ENCODE peak calls at places on chromosomes 11 and 22, in six cellular contexts. One of them, this sample, is unnamed.

GRCh38 chr22:40817737-40818136 is 1.4 kb downstream of the SLC25A17 start:
- DNase-seq in H1: no peak
- DNase-seq in HepG2: no peak
- DNase-seq in K562: no peak
- DNase-seq in GM12878: peak
- DNase-seq in SK-N-SH: no peak
- DNase-seq in this sample: no peak

GRCh38 chr11:128757235-128757711 is 63.4 kb downstream of the FLI1 start:
- DNase-seq in K562: peak
- DNase-seq in HepG2: no peak
- DNase-seq in SK-N-SH: no peak
- DNase-seq in GM12878: peak
- DNase-seq in H1: no peak
- DNase-seq in this sample: peak

GRCh38 chr11:34823197-34823596 is 93.0 kb downstream of the APIP start:
- DNase-seq in HepG2: no peak
- DNase-seq in GM12878: no peak
- DNase-seq in SK-N-SH: no peak
- DNase-seq in K562: no peak
- DNase-seq in H1: no peak
- DNase-seq in this sample: no peak

GRCh38 chr11:16881074-16881709 is 133.0 kb downstream of the PLEKHA7 start:
- DNase-seq in HepG2: no peak
- DNase-seq in K562: peak
- DNase-seq in H1: no peak
- DNase-seq in SK-N-SH: no peak
- DNase-seq in GM12878: no peak
- DNase-seq in this sample: no peak

GRCh38 chr11:76664578-76665061 is 5.9 kb downstream of the LRRC32 start:
- DNase-seq in H1: no peak
- DNase-seq in K562: peak
- DNase-seq in HepG2: no peak
- DNase-seq in GM12878: no peak
- DNase-seq in SK-N-SH: peak
- DNase-seq in this sample: no peak

GRCh38 chr11:1832181-1832988 is 2.4 kb upstream of the SYT8 start:
- DNase-seq in HepG2: no peak
- DNase-seq in H1: no peak
- DNase-seq in SK-N-SH: peak
- DNase-seq in K562: peak
- DNase-seq in GM12878: no peak
- DNase-seq in this sample: peak

GRCh38 chr11:14059491-14059890 is 97.0 kb downstream of the SPON1 start:
- DNase-seq in SK-N-SH: no peak
- DNase-seq in HepG2: no peak
- DNase-seq in H1: no peak
- DNase-seq in GM12878: no peak
- DNase-seq in K562: no peak
- DNase-seq in this sample: no peak

GRCh38 chr11:76510060-76511047 is 65.5 kb downstream of the EMSY start:
- DNase-seq in H1: no peak
- DNase-seq in GM12878: no peak
- DNase-seq in K562: no peak
- DNase-seq in HepG2: no peak
- DNase-seq in SK-N-SH: no peak
- DNase-seq in this sample: no peak

GRCh38 chr11:75858613-75859012 is 43.6 kb downstream of the UVRAG start:
- DNase-seq in H1: no peak
- DNase-seq in SK-N-SH: no peak
- DNase-seq in GM12878: no peak
- DNase-seq in HepG2: no peak
- DNase-seq in K562: no peak
- DNase-seq in this sample: peak

GRCh38 chr11:119709638-119710346 is 19.2 kb downstream of the NECTIN1 start:
- DNase-seq in GM12878: no peak
- DNase-seq in HepG2: no peak
- DNase-seq in K562: no peak
- DNase-seq in SK-N-SH: peak
- DNase-seq in H1: no peak
- DNase-seq in this sample: peak
- TF ChIP-seq GABPA in GM12878: no peak
- TF ChIP-seq GABPA in HepG2: no peak
- TF ChIP-seq GABPA in K562: no peak
- TF ChIP-seq GABPA in SK-N-SH: no peak
- TF ChIP-seq GABPA in H1: no peak
- TF ChIP-seq GABPA in this sample: no peak

DNA sequence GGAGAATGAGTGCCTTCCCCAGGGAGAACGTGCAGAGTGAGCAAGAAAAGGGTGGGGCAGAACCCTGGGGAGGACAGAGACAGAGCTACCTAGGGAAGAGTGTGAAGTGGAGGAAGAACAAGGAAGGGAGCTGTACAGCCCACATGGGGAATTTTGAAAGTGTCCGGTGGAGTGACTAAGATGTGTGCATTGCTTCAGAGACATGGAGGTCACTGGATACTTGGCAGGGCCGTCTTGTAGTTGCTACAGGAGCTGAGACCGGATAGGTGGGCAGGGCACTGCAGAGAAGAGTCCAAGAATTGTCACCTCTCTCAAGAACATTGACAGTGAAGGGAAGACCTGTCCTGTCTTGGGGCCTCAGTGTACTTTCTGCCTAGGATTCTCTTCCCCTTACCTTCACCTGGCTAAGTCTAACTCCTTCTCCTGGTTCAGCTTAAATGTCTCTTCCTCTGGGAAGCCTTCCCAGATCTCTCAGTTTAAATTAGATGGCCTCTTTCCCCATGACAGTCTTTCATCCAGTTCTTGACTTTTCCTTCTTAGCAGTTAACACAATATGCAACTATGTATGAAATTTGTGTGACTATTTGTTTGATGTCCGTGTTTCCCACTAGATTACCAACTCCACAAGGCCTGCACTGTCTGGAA is 9.2 kb upstream of the P2RY6 start:
- DNase-seq in H1: no peak
- DNase-seq in GM12878: no peak
- DNase-seq in SK-N-SH: no peak
- DNase-seq in HepG2: no peak
- DNase-seq in K562: no peak
- DNase-seq in this sample: no peak
- TF ChIP-seq GABPA in H1: no peak
- TF ChIP-seq GABPA in GM12878: no peak
- TF ChIP-seq GABPA in SK-N-SH: no peak
- TF ChIP-seq GABPA in HepG2: no peak
- TF ChIP-seq GABPA in K562: no peak
- TF ChIP-seq GABPA in this sample: no peak

GRCh38 chr11:109808569-109808968 is 284.6 kb upstream of the ZC3H12C start:
- DNase-seq in H1: no peak
- DNase-seq in SK-N-SH: no peak
- DNase-seq in GM12878: no peak
- DNase-seq in K562: no peak
- DNase-seq in HepG2: no peak
- DNase-seq in this sample: no peak
- TF ChIP-seq GABPA in H1: no peak
- TF ChIP-seq GABPA in SK-N-SH: no peak
- TF ChIP-seq GABPA in GM12878: no peak
- TF ChIP-seq GABPA in K562: no peak
- TF ChIP-seq GABPA in HepG2: no peak
- TF ChIP-seq GABPA in this sample: no peak

DNA sequence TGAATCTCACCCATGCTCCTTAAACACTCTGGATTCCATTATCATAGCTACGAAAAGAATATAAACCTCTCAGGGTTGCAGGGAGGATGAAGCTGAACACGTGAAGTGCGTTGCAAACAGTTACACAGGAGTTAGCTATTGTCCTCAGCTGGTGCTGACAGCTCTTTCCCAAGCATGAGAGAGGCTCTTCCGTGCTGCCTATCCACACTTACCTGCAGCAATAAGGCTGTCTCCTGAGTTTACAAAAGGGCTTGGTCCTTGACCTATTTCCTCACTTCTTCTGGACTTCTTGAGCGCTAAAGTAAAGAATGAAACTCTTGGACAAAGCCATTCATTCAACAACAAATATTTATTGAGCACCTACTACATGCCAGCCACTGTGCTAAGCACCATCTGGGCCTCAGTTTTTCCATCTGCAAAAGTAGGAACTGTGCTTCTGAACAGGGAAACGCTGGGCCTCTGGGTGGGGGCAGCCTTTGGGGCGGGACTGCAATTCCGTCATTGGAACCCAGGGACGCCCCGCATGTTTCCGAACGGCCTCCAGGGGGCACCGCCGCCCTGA is 749 bp upstream of the ARL2 start:
- DNase-seq in HepG2: peak
- DNase-seq in H1: no peak
- DNase-seq in SK-N-SH: peak
- DNase-seq in GM12878: no peak
- DNase-seq in K562: peak
- DNase-seq in this sample: peak
- TF ChIP-seq GABPA in HepG2: no peak
- TF ChIP-seq GABPA in H1: no peak
- TF ChIP-seq GABPA in SK-N-SH: no peak
- TF ChIP-seq GABPA in GM12878: no peak
- TF ChIP-seq GABPA in K562: no peak
- TF ChIP-seq GABPA in this sample: no peak

DNA sequence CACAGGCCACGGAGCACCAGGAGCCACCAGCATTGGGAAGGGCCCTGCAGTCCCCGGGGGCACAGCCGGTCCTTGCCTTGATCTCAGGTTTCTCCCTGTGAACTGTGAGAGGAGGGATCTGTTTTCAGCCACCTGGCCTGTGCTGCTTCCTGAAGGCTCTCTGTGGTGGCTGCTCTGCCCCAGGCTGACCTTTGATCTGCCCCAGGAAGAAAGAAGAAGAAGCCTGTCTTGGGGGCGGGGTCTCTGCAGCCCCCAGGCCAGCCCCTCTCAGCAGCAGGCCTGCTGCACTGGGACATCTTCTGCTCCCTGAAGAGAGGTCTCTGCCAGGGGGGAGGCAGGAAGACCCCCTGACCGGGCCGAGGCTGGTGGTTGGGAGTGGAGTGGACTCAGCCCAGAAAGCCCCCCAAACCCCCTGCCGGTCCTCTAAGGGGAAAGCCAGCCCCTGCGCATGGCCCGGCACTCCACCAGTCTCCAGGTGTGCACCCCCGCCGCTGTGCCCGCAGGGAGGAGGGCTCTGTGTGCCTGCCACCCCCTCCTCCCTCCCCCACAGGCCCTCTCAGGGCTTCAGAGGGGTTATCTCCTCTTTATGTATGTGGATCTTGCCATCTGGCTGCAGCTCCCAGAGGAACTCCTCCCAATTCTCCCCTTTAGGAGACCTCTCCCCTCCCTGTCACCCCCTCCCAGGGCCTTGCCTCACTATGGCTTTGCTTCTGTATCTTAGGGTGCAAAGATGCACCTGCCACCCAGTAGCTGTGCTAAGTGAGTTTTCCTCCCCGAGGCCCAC is 675.3 kb downstream of the BRD1 start:
- DNase-seq in K562: peak
- DNase-seq in SK-N-SH: peak
- DNase-seq in GM12878: no peak
- DNase-seq in H1: no peak
- DNase-seq in HepG2: no peak
- DNase-seq in this sample: no peak
- TF ChIP-seq GABPA in K562: no peak
- TF ChIP-seq GABPA in SK-N-SH: no peak
- TF ChIP-seq GABPA in GM12878: no peak
- TF ChIP-seq GABPA in H1: no peak
- TF ChIP-seq GABPA in HepG2: no peak
- TF ChIP-seq GABPA in this sample: no peak

DNA sequence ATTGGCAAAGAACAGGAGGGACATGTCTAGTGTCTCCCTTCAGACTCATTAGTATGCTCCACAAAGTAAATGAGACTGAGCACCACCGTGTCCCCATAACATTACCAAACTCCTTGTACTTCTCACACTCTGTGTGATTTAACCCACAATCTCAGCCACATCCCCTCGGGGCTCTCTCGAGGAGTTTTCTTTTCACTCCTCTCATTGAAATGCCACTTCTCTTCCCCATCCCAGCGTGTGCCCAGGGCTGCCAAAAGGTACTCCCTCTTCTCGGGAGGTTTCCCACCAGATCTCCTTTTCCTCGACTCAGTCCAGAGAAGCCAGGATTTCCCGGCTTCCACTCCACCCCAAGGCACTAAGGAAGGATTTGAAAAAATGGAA is 1.1 kb downstream of the RBFOX2 start:
- DNase-seq in SK-N-SH: no peak
- DNase-seq in GM12878: no peak
- DNase-seq in HepG2: no peak
- DNase-seq in H1: no peak
- DNase-seq in K562: no peak
- DNase-seq in this sample: no peak
- TF ChIP-seq GABPA in SK-N-SH: no peak
- TF ChIP-seq GABPA in GM12878: no peak
- TF ChIP-seq GABPA in HepG2: no peak
- TF ChIP-seq GABPA in H1: no peak
- TF ChIP-seq GABPA in K562: no peak
- TF ChIP-seq GABPA in this sample: no peak

GRCh38 chr11:31875861-31876625 is 64.9 kb upstream of the PAX6 start:
- DNase-seq in SK-N-SH: no peak
- DNase-seq in H1: no peak
- DNase-seq in K562: no peak
- DNase-seq in GM12878: no peak
- DNase-seq in HepG2: no peak
- DNase-seq in this sample: no peak
- TF ChIP-seq GABPA in SK-N-SH: no peak
- TF ChIP-seq GABPA in H1: no peak
- TF ChIP-seq GABPA in K562: no peak
- TF ChIP-seq GABPA in GM12878: no peak
- TF ChIP-seq GABPA in HepG2: no peak
- TF ChIP-seq GABPA in this sample: no peak